ENCODE peak calls at places on chromosomes 12 and 14, in nine cellular contexts. X is ovary; L is neural progenitor cell; D is Peyer's patch; A is upper lobe of left lung; W is CD8-positive, alpha-beta memory T cell; M is psoas muscle; P is mesendoderm; N is effector memory CD4-positive, alpha-beta T cell. J is an unnamed sample. For H3K36me3, the result is how much of the 10 kb centered on the place peaks cover.

GRCh38 chr12:77130193-77130592 is 64.8 kb upstream of the E2F7 start:
- DNase-seq in X (no peak), N (no peak), W (no peak), L (no peak), D (no peak), M (no peak), A (no peak), P (no peak), J (peak)

GRCh38 chr14:74922752-74923401 is at the start of gene RPS6KL1:
- DNase-seq in P (peak), D (peak), X (peak), N (peak), M (peak), W (peak), L (peak), A (peak), J (no peak)

GRCh38 chr14:54902143-54902520 is 494 bp downstream of the GCH1 start:
- DNase-seq in L (peak), D (peak), P (peak), M (peak), A (peak), N (peak), W (peak), X (peak), J (peak)

GRCh38 chr12:49345048-49345839 is 1.4 kb upstream of the DNAJC22 start:
- DNase-seq in W (no peak), P (peak), X (no peak), D (no peak), N (no peak), M (no peak), L (peak), A (peak), J (peak)

GRCh38 chr12:124761876-124762275 is 101.8 kb downstream of the SCARB1 start:
- DNase-seq in X (no peak), N (no peak), D (no peak), W (no peak), P (no peak), M (no peak), L (no peak), A (no peak), J (peak)

GRCh38 chr12:103877934-103878510 is 37.0 kb upstream of the NT5DC3 start:
- DNase-seq in P (peak), D (peak), A (no peak), M (peak), N (peak), X (peak), L (peak), W (peak), J (peak)

GRCh38 chr12:121088208-121088585 is 44.5 kb upstream of the P2RX7 start:
- DNase-seq in M (no peak), W (no peak), A (no peak), L (no peak), X (no peak), N (no peak), P (no peak), D (no peak), J (no peak)

GRCh38 chr12:32407795-32408194 is 8.4 kb downstream of the FGD4 start:
- DNase-seq in X (no peak), N (no peak), L (no peak), M (no peak), A (no peak), D (no peak), P (no peak), W (no peak), J (no peak)

GRCh38 chr12:44875417-44875953 is 630 bp downstream of the NELL2 start:
- DNase-seq in W (no peak), D (no peak), X (no peak), L (peak), N (no peak), A (peak), P (peak), M (no peak), J (peak)

GRCh38 chr14:69693145-69693544 is 73.8 kb upstream of the SRSF5 start:
- DNase-seq in A (no peak), M (no peak), W (no peak), P (no peak), X (peak), N (no peak), L (peak), D (peak), J (no peak)

GRCh38 chr14:89504602-89505320 is 87.7 kb upstream of the FOXN3 start:
- DNase-seq in P (no peak), M (no peak), X (no peak), N (no peak), L (no peak), W (no peak), A (no peak), D (peak), J (peak)

GRCh38 chr14:32703246-32703645 is 235.4 kb upstream of the NPAS3 start:
- DNase-seq in P (no peak), L (no peak), D (no peak), W (no peak), N (no peak), M (no peak), A (no peak), X (no peak), J (no peak)

GRCh38 chr12:115103884-115104883 is 420.2 kb upstream of the TBX3 start:
- DNase-seq in L (no peak), D (no peak), A (no peak), X (no peak), M (no peak), N (no peak), P (peak), W (no peak), J (no peak)

GRCh38 chr12:52005903-52006703 is 643 bp upstream of the TAMALIN start:
- DNase-seq in N (no peak), D (peak), M (peak), A (no peak), W (no peak), X (no peak), P (peak), L (peak), J (no peak)

GRCh38 chr12:41076114-41076513 is 112.0 kb upstream of the PDZRN4 start:
- DNase-seq in M (no peak), L (no peak), P (no peak), N (no peak), X (no peak), A (no peak), D (no peak), W (no peak), J (peak)

GRCh38 chr14:38098074-38098846 is 109.4 kb upstream of the SSTR1 start:
- DNase-seq in W (no peak), N (no peak), X (no peak), D (no peak), P (no peak), M (no peak), A (no peak), L (no peak), J (no peak)

GRCh38 chr12:61996717-61997116 is 263.5 kb upstream of the USP15 start:
- DNase-seq in A (no peak), N (no peak), P (no peak), D (no peak), L (no peak), M (no peak), X (no peak), W (no peak), J (no peak)

GRCh38 chr12:52254180-52254964 is 20.1 kb upstream of the KRT86 start:
- DNase-seq in D (no peak), P (no peak), L (no peak), M (no peak), N (no peak), X (no peak), A (no peak), W (no peak), J (no peak)

GRCh38 chr12:93174048-93174447 is 203.7 kb upstream of the NUDT4 start:
- DNase-seq in L (no peak), A (no peak), N (no peak), D (no peak), M (no peak), W (no peak), P (no peak), X (no peak), J (no peak)

GRCh38 chr14:34275038-34275437 is 187.0 kb downstream of the SPTSSA start:
- DNase-seq in P (no peak), M (no peak), N (no peak), W (no peak), L (no peak), X (no peak), D (no peak), A (no peak), J (no peak)

GRCh38 chr12:66594688-66595087 is 84.2 kb downstream of the GRIP1 start:
- DNase-seq in W (no peak), X (no peak), L (no peak), N (no peak), D (no peak), A (no peak), M (no peak), P (no peak), J (no peak)

GRCh38 chr14:41299924-41300323 is 306.8 kb upstream of the LRFN5 start:
- DNase-seq in M (no peak), A (no peak), X (no peak), L (peak), N (no peak), D (no peak), P (peak), W (no peak), J (no peak)

GRCh38 chr14:20417250-20418186 is 4.2 kb upstream of the TEP1 start:
- DNase-seq in N (no peak), W (no peak), A (no peak), X (no peak), D (no peak), L (no peak), P (no peak), M (no peak), J (no peak)

GRCh38 chr14:33692762-33693161 is 258.1 kb downstream of the EGLN3 start:
- DNase-seq in A (no peak), M (no peak), P (no peak), D (no peak), N (no peak), X (no peak), L (no peak), W (no peak), J (no peak)

GRCh38 chr12:21774358-21775129 is at the start of gene KCNJ8:
- DNase-seq in X (peak), N (no peak), L (peak), A (peak), P (peak), M (peak), D (peak), W (no peak), J (peak)

GRCh38 chr14:73778736-73779135 is 64.6 kb upstream of the PNMA1 start:
- DNase-seq in N (no peak), A (no peak), L (no peak), P (no peak), W (no peak), M (no peak), D (no peak), X (no peak), J (no peak)

GRCh38 chr12:64826234-64826633 is 1.8 kb downstream of the TBC1D30 start:
- DNase-seq in M (peak), W (no peak), N (no peak), X (peak), A (no peak), L (peak), P (peak), D (peak), J (peak)

GRCh38 chr12:5944053-5944452 is 1.0 kb downstream of the ANO2 start:
- DNase-seq in D (no peak), L (no peak), N (no peak), M (no peak), X (no peak), W (no peak), A (no peak), P (no peak), J (no peak)

GRCh38 chr14:100108840-100109593 is 43.8 kb downstream of the EVL start:
- DNase-seq in W (no peak), N (no peak), P (no peak), X (no peak), A (no peak), D (no peak), L (no peak), M (no peak), J (no peak)

DNA sequence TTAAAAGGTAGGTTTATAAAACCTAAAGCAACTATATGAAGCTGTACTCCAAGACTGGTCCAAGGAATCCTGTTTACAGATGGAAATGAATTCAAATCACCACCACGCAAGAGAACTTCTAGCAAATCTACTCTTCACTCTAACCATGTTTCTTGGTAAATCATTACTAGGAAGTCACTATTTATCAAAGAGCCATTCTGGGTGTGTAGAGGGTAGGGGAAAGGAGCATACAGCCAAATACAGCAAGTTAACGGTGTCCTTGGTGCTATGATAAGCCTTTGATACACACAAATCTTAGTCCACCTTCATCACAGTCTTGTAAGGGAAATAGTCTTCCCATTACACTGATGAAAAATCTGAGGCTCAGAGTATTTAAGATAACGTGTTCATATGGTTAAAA is 16.8 kb downstream of the NIN start:
- DNase-seq in X (no peak), D (no peak), W (no peak), M (no peak), L (no peak), N (no peak), A (no peak), P (no peak), J (no peak)
- H3K36me3 ChIP-seq in X (under half), D (under half), W (under half), M (under half), L (under half), N (under half), A (under half), P (under half), J (under half)

DNA sequence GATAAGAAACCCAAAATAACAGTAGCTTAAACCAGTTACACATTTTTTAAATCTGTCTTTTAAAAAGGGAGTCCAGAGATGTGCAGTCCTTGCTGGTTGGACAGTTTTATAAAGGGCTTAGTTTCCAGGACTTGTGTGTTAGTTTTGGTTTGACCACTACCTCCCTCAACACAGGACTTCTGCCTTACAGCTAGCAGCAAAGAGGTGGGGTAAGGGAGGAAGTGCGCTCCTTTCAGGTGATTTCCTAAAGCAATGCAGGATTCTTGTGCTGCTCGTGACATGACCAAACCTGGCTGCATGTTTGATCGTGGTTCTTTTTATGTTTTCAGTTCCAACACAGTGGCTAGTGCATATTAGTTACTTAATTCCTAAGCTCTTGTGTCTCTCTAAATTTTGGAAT is 266.2 kb downstream of the TMTC2 start:
- DNase-seq in X (no peak), D (no peak), W (no peak), A (no peak), L (no peak), N (no peak), P (peak), M (no peak), J (no peak)
- H3K36me3 ChIP-seq in X (under half), D (under half), W (under half), A (under half), L (under half), N (under half), P (under half), M (under half), J (under half)

DNA sequence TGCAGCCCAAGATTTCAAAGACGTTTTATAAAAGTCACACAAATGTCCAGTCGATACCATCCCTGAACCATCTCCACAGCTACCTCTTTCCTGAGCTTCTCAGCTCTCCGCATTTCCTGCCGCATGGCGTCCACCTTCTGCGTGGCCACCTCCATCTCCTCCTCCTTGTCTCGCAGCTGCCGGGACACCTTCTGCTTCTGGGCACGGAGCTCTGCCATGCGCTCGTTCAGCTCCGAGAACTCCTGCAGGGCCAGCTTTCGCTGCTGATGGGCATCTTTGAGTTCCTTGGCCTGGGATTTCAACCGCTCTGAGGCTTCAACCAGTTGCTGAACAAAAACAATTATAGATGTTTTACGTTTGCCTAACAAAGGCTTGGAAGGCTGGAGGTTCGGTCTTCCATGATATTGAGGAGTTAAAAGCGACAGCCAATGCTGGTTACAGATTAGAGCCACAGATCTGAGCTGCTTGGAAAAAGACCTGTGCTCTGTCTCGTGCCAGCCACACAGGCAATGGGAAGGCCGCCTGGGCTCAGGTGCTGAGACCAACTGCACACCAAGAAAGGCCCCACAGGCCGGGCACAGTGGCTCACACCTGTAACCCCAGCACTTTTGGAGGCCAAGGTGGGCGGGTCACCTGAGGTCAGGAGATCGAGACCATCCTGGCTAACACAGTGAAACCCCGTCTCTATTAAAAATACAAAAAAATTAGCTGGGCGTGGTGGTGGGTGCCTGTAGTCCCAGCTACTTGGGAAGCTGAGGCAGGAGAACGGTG is 49.6 kb downstream of the AMN start:
- DNase-seq in X (no peak), A (peak), L (no peak), D (no peak), N (no peak), P (no peak), M (no peak), W (no peak), J (no peak)
- H3K36me3 ChIP-seq in X (under half), A (half or more), L (under half), D (under half), N (under half), P (under half), M (under half), W (under half), J (half or more)

DNA sequence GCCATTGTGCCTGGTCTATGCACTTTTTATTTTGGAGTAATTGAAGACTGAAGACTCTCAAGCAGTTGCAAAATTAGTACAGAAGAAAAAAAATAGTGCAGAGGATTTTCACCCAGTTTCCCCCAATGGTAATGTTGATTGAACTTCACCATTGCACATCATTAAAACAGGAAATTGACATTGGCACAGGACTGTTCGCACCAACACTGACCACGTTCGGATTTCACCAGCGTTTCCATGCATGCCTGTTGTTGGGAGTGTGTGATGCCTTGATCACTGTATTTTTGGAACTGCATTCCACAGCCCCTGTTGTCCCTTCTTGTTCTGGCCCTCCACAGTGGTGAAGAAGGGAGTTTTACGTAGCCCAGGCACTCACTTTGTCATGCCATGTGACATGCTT is 67.1 kb downstream of the FOXN4 start:
- DNase-seq in L (no peak), A (no peak), X (no peak), P (no peak), N (no peak), W (no peak), D (no peak), M (no peak), J (no peak)
- H3K36me3 ChIP-seq in L (under half), A (half or more), X (under half), P (under half), N (under half), W (under half), D (under half), M (under half), J (under half)

DNA sequence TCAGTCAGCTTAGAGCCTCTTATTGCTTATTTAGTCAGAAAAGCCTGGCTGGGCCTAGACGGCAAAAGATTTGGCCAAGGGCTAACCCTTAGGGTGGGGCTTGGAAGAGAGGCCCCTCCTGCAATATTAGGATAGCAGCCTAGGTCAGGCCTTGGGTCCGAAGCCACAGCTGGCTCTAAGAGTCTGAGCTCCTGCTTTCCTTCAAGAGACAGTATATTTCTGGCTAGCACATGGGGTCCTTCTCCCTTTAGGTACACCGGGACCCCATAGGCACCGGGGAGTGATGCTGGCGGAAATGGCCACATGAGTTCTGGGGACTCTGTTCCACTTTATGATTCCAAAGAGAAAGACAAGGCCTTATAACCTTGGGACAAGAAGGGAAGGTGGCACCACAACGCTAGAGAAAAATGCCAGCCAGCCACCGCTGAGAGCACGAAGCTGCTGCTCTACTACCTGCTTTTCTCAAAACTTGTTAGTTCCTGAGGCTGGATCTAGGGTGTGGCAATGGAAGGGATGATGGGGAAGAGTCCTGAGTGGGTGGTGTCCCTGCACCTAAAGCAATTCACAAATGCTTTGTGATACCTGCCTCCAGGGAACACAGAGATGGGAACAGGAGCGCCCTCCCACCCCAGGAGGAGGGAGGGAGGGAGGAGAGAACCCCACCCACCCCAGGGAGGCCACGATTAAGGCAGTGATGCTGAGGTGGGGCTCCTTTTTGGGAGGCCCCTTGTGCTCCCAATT is 3.1 kb upstream of the AVIL start:
- DNase-seq in A (no peak), N (no peak), P (no peak), M (no peak), D (no peak), L (no peak), X (peak), W (no peak), J (peak)
- H3K36me3 ChIP-seq in A (half or more), N (half or more), P (under half), M (under half), D (under half), L (under half), X (under half), W (half or more), J (half or more)

GRCh38 chr12:70960484-70960883 is 39.9 kb upstream of the PTPRR start:
- DNase-seq in X (no peak), N (no peak), A (no peak), L (no peak), W (no peak), M (no peak), P (peak), D (no peak), J (no peak)
- H3K36me3 ChIP-seq in X (under half), N (under half), A (under half), L (under half), W (under half), M (under half), P (under half), D (under half), J (under half)